ENCODE peak calls at places on chromosomes 5 and 9, in four cellular contexts. M, A, B and Q are unnamed samples.

GRCh38 chr9:114037961-114038723 is 40.0 kb downstream of the AMBP start:
- DNase-seq in M (no peak), A (peak), B (peak), Q (no peak)

GRCh38 chr9:3912817-3913216 is 387.0 kb upstream of the RFX3 start:
- DNase-seq in M (no peak), A (no peak), B (no peak), Q (no peak)

GRCh38 chr5:76954383-76954763 is 1.5 kb downstream of the CRHBP start:
- DNase-seq in M (no peak), A (peak), B (no peak), Q (no peak)

GRCh38 chr9:12680341-12680740 is 12.8 kb upstream of the TYRP1 start:
- DNase-seq in M (no peak), A (peak), B (no peak), Q (no peak)

GRCh38 chr9:110996436-110997224 is 41.6 kb downstream of the LPAR1 start:
- DNase-seq in M (no peak), A (no peak), B (no peak), Q (no peak)

GRCh38 chr5:113237893-113238292 is 196.9 kb downstream of the TSSK1B start:
- DNase-seq in M (no peak), A (no peak), B (no peak), Q (no peak)

GRCh38 chr5:44051591-44051990 is 337.6 kb downstream of the FGF10 start:
- DNase-seq in M (no peak), A (no peak), B (no peak), Q (no peak)

GRCh38 chr9:127166651-127167524 is 44.5 kb upstream of the ANGPTL2 start:
- DNase-seq in M (no peak), A (no peak), B (peak), Q (no peak)

GRCh38 chr9:114472765-114473446 is 32.4 kb downstream of the WHRN start:
- DNase-seq in M (no peak), A (no peak), B (no peak), Q (no peak)

GRCh38 chr9:80378669-80379293 is 807.0 kb downstream of the TLE4 start:
- DNase-seq in M (no peak), A (no peak), B (no peak), Q (no peak)

GRCh38 chr5:41636605-41637004 is 126.2 kb upstream of the PLCXD3 start:
- DNase-seq in M (no peak), A (peak), B (no peak), Q (peak)

GRCh38 chr5:72842816-72843215 is 26.4 kb downstream of the TNPO1 start:
- DNase-seq in M (no peak), A (peak), B (no peak), Q (no peak)

GRCh38 chr5:109868737-109869136 is 179.0 kb downstream of the MAN2A1 start:
- DNase-seq in M (no peak), A (no peak), B (no peak), Q (no peak)

GRCh38 chr9:119951090-119951489 is 581.9 kb upstream of the BRINP1 start:
- DNase-seq in M (no peak), A (peak), B (no peak), Q (no peak)

GRCh38 chr5:111672126-111672525 is 84.9 kb downstream of the NREP start:
- DNase-seq in M (no peak), A (no peak), B (no peak), Q (no peak)

GRCh38 chr5:157022002-157022401 is 36.9 kb downstream of the HAVCR1 start:
- DNase-seq in M (no peak), A (no peak), B (no peak), Q (no peak)

GRCh38 chr9:33139421-33140228 is 27.5 kb downstream of the B4GALT1 start:
- DNase-seq in M (no peak), A (no peak), B (no peak), Q (peak)

GRCh38 chr5:141590127-141590526 is 28.7 kb downstream of the DIAPH1 start:
- DNase-seq in M (no peak), A (no peak), B (no peak), Q (no peak)

GRCh38 chr5:27612161-27612560 is 573.8 kb upstream of the CDH9 start:
- DNase-seq in M (no peak), A (no peak), B (no peak), Q (no peak)

GRCh38 chr9:107243757-107244156 is 39.3 kb upstream of the RAD23B start:
- DNase-seq in M (no peak), A (peak), B (peak), Q (peak)

GRCh38 chr5:112692472-112692871 is 45.2 kb upstream of the APC start:
- DNase-seq in M (no peak), A (no peak), B (no peak), Q (no peak)

GRCh38 chr5:132327278-132327959 is 33.2 kb downstream of the SLC22A4 start:
- DNase-seq in M (no peak), A (no peak), B (no peak), Q (no peak)

GRCh38 chr5:98796197-98796972 is 22.9 kb downstream of the RGMB start:
- DNase-seq in M (no peak), A (peak), B (peak), Q (no peak)

GRCh38 chr9:69086312-69086711 is 50.8 kb downstream of the FXN start:
- DNase-seq in M (no peak), A (peak), B (no peak), Q (no peak)

GRCh38 chr5:76714771-76715483 is 999 bp upstream of the F2R start:
- DNase-seq in M (no peak), A (peak), B (peak), Q (no peak)

GRCh38 chr5:38725419-38725865 is 120.4 kb upstream of the OSMR start:
- DNase-seq in M (no peak), A (no peak), B (no peak), Q (no peak)

GRCh38 chr5:10600629-10601245 is 36.9 kb downstream of the ANKRD33B start:
- DNase-seq in M (no peak), A (no peak), B (peak), Q (no peak)

GRCh38 chr5:149069711-149070110 is 6.8 kb upstream of the SH3TC2 start:
- DNase-seq in M (no peak), A (no peak), B (no peak), Q (no peak)

GRCh38 chr9:75229605-75230332 is 141.5 kb downstream of the OSTF1 start:
- DNase-seq in M (no peak), A (peak), B (no peak), Q (peak)

GRCh38 chr9:99411479-99412100 is 189.5 kb downstream of the SEC61B start:
- DNase-seq in M (no peak), A (peak), B (no peak), Q (no peak)

GRCh38 chr5:103511554-103511885 is 51.1 kb downstream of the NUDT12 start:
- DNase-seq in M (no peak), A (no peak), B (no peak), Q (no peak)

GRCh38 chr9:2574215-2574614 is 47.4 kb upstream of the VLDLR start:
- DNase-seq in M (no peak), A (no peak), B (no peak), Q (no peak)

GRCh38 chr5:65390208-65390607 is 91.5 kb downstream of the ADAMTS6 start:
- DNase-seq in M (no peak), A (no peak), B (no peak), Q (no peak)

GRCh38 chr5:531101-531748 is 7.0 kb upstream of the SLC9A3 start:
- DNase-seq in M (no peak), A (peak), B (no peak), Q (no peak)

GRCh38 chr5:39187873-39188731 is 31.3 kb downstream of the FYB1 start:
- DNase-seq in M (no peak), A (no peak), B (no peak), Q (no peak)